ENCODE peak calls at places on chromosomes 11 and 22, in five cellular contexts. J is D721Med, X is AG20443, M is A549, W is type B pancreatic cell. P is an unnamed sample.

GRCh38 chr11:119474682-119475596 is 52.0 kb upstream of the THY1 start:
- DNase-seq in J (peak), X (peak), M (peak), W (no peak), P (peak)

GRCh38 chr11:117985953-117986887 is at the start of gene IL10RA:
- DNase-seq in J (peak), X (peak), M (peak), W (peak), P (peak)

GRCh38 chr11:79030448-79030847 is 410.4 kb downstream of the TENM4 start:
- DNase-seq in J (no peak), X (no peak), M (no peak), W (no peak), P (no peak)

GRCh38 chr11:67120881-67121710 is 2.0 kb downstream of the KDM2A start:
- DNase-seq in J (no peak), X (no peak), M (no peak), W (no peak), P (no peak)

GRCh38 chr11:112771847-112772246 is 189.4 kb upstream of the NCAM1 start:
- DNase-seq in J (no peak), X (no peak), M (no peak), W (no peak), P (no peak)

GRCh38 chr11:75275581-75275980 is 35.0 kb downstream of the TPBGL start:
- DNase-seq in J (peak), X (no peak), M (no peak), W (peak), P (peak)

GRCh38 chr22:17213976-17214375 is 5.3 kb downstream of the ADA2 start:
- DNase-seq in J (no peak), X (peak), M (no peak), W (no peak), P (peak)

GRCh38 chr11:61356701-61357100 is 5.0 kb downstream of the CYB561A3 start:
- DNase-seq in J (no peak), X (no peak), M (no peak), W (no peak), P (no peak)

GRCh38 chr22:35615156-35615555 is 2.0 kb downstream of the MB start:
- DNase-seq in J (no peak), X (no peak), M (no peak), W (no peak), P (no peak)

GRCh38 chr11:94968334-94968958 is 4.9 kb downstream of the CWC15 start:
- DNase-seq in J (no peak), X (peak), M (no peak), W (no peak), P (no peak)

GRCh38 chr11:130940706-130941105 is 24.4 kb upstream of the SNX19 start:
- DNase-seq in J (no peak), X (no peak), M (no peak), W (no peak), P (no peak)

GRCh38 chr11:28849053-28849452 is 740.9 kb downstream of the METTL15 start:
- DNase-seq in J (no peak), X (no peak), M (no peak), W (no peak), P (no peak)

GRCh38 chr11:96324912-96325311 is 18.1 kb downstream of the MAML2 start:
- DNase-seq in J (no peak), X (peak), M (no peak), W (no peak), P (no peak)

GRCh38 chr22:45296628-45297297 is 12.0 kb downstream of the UPK3A start:
- DNase-seq in J (no peak), X (no peak), M (no peak), W (no peak), P (no peak)

GRCh38 chr22:25210831-25211230 is 8.6 kb upstream of the CRYBB2 start:
- DNase-seq in J (no peak), X (no peak), M (no peak), W (no peak), P (no peak)

GRCh38 chr11:71488968-71489265 is 35.9 kb downstream of the NADSYN1 start:
- DNase-seq in J (no peak), X (no peak), M (no peak), W (no peak), P (no peak)

P was measured in D341Med.